ENCODE peak calls at places on chromosomes 5 and 9, in seven cellular contexts. D, M, H, E, Q, L and J are unnamed samples.

GRCh38 chr5:1503301-1504243 is 20.2 kb downstream of the LPCAT1 start:
- DNase-seq in D (no peak), M (peak), H (no peak), E (peak), Q (no peak), L (no peak), J (peak)

GRCh38 chr9:91948423-91949292 is 1.4 kb downstream of the ROR2 start:
- DNase-seq in D (peak), M (peak), H (no peak), E (peak), Q (peak), L (peak), J (peak)

GRCh38 chr5:170144286-170145023 is 38.8 kb downstream of the FOXI1 start:
- DNase-seq in D (no peak), M (no peak), H (no peak), E (no peak), Q (no peak), L (no peak), J (no peak)

GRCh38 chr5:78287169-78287568 is 7.3 kb downstream of the AP3B1 start:
- DNase-seq in D (no peak), M (no peak), H (no peak), E (no peak), Q (no peak), L (no peak), J (no peak)

GRCh38 chr5:73447234-73448071 is 1.1 kb downstream of the FOXD1 start:
- DNase-seq in D (peak), M (peak), H (peak), E (no peak), Q (peak), L (peak), J (peak)

GRCh38 chr9:134688661-134689319 is 47.2 kb downstream of the COL5A1 start:
- DNase-seq in D (no peak), M (peak), H (no peak), E (no peak), Q (no peak), L (no peak), J (no peak)

GRCh38 chr9:126398403-126399058 is 71.9 kb downstream of the MVB12B start:
- DNase-seq in D (peak), M (peak), H (peak), E (peak), Q (peak), L (peak), J (peak)

GRCh38 chr5:172857982-172858381 is 23.9 kb downstream of the ERGIC1 start:
- DNase-seq in D (no peak), M (no peak), H (no peak), E (no peak), Q (no peak), L (no peak), J (no peak)

GRCh38 chr9:124341455-124342170 is 73.6 kb downstream of the PSMB7 start:
- DNase-seq in D (no peak), M (no peak), H (no peak), E (no peak), Q (no peak), L (no peak), J (peak)

GRCh38 chr9:108784998-108785397 is 70.8 kb downstream of the ACTL7B start:
- DNase-seq in D (no peak), M (no peak), H (no peak), E (no peak), Q (no peak), L (no peak), J (no peak)

GRCh38 chr9:121863931-121864330 is 212.5 kb downstream of the DAB2IP start:
- DNase-seq in D (no peak), M (no peak), H (no peak), E (no peak), Q (no peak), L (no peak), J (no peak)

GRCh38 chr5:76274566-76274965 is 128.5 kb upstream of the IQGAP2 start:
- DNase-seq in D (no peak), M (no peak), H (no peak), E (no peak), Q (no peak), L (no peak), J (no peak)

GRCh38 chr5:132495063-132495671 is 4.6 kb upstream of the IRF1 start:
- DNase-seq in D (no peak), M (no peak), H (no peak), E (peak), Q (no peak), L (no peak), J (no peak)

GRCh38 chr9:14585730-14586473 is 107.3 kb downstream of the ZDHHC21 start:
- DNase-seq in D (no peak), M (no peak), H (peak), E (no peak), Q (no peak), L (no peak), J (no peak)

GRCh38 chr5:159785639-159786038 is 130.6 kb upstream of the ADRA1B start:
- DNase-seq in D (no peak), M (no peak), H (no peak), E (peak), Q (no peak), L (no peak), J (no peak)

GRCh38 chr9:69946800-69947437 is 96.7 kb upstream of the MAMDC2 start:
- DNase-seq in D (peak), M (no peak), H (no peak), E (no peak), Q (peak), L (no peak), J (no peak)

GRCh38 chr5:138469540-138470321 is 4.5 kb downstream of the EGR1 start:
- DNase-seq in D (peak), M (no peak), H (no peak), E (no peak), Q (peak), L (no peak), J (no peak)

GRCh38 chr9:107224252-107224651 is 58.8 kb upstream of the RAD23B start:
- DNase-seq in D (no peak), M (no peak), H (no peak), E (no peak), Q (no peak), L (no peak), J (no peak)

GRCh38 chr5:120240716-120241115 is 223.4 kb upstream of the PRR16 start:
- DNase-seq in D (no peak), M (no peak), H (no peak), E (no peak), Q (no peak), L (no peak), J (no peak)

GRCh38 chr9:100472725-100473261 is at the start of gene TMEFF1:
- DNase-seq in D (no peak), M (peak), H (peak), E (no peak), Q (peak), L (peak), J (peak)

GRCh38 chr9:96338299-96338698 is 36.3 kb upstream of the HSD17B3 start:
- DNase-seq in D (no peak), M (no peak), H (no peak), E (no peak), Q (no peak), L (no peak), J (no peak)

GRCh38 chr9:92265159-92265558 is 28.3 kb downstream of the IARS1 start:
- DNase-seq in D (peak), M (no peak), H (no peak), E (no peak), Q (no peak), L (no peak), J (no peak)

GRCh38 chr9:107175826-107176500 is 107.1 kb upstream of the RAD23B start:
- DNase-seq in D (no peak), M (peak), H (no peak), E (no peak), Q (no peak), L (no peak), J (no peak)

GRCh38 chr5:91092859-91093843 is 290.0 kb downstream of the ARRDC3 start:
- DNase-seq in D (no peak), M (no peak), H (no peak), E (no peak), Q (no peak), L (no peak), J (no peak)

GRCh38 chr9:119963798-119964372 is 594.6 kb upstream of the BRINP1 start:
- DNase-seq in D (peak), M (no peak), H (no peak), E (peak), Q (peak), L (no peak), J (no peak)

GRCh38 chr5:138635268-138635667 is 60.1 kb upstream of the HSPA9 start:
- DNase-seq in D (no peak), M (no peak), H (no peak), E (no peak), Q (no peak), L (no peak), J (no peak)

GRCh38 chr9:138052322-138052615 is 174.7 kb downstream of the CACNA1B start:
- DNase-seq in D (no peak), M (no peak), H (no peak), E (no peak), Q (no peak), L (no peak), J (no peak)

GRCh38 chr9:7273575-7273974 is 515.8 kb downstream of the KDM4C start:
- DNase-seq in D (no peak), M (peak), H (no peak), E (no peak), Q (no peak), L (peak), J (no peak)

GRCh38 chr9:105958587-105958986 is 264.2 kb downstream of the TMEM38B start:
- DNase-seq in D (no peak), M (no peak), H (no peak), E (no peak), Q (no peak), L (no peak), J (no peak)

GRCh38 chr9:14097215-14097614 is 216.7 kb downstream of the NFIB start:
- DNase-seq in D (peak), M (no peak), H (no peak), E (no peak), Q (peak), L (no peak), J (no peak)

GRCh38 chr9:77015291-77016048 is 4.0 kb upstream of the FOXB2 start:
- DNase-seq in D (no peak), M (no peak), H (no peak), E (no peak), Q (no peak), L (no peak), J (no peak)